ENCODE peak calls at places on chromosomes 16 and 17, in five cellular contexts. I is pulmonary artery endothelial cell, V is fibroblast of lung, D is AML-193, J is HS-27A. B is an unnamed sample.

GRCh38 chr17:74373838-74374606 is 6.7 kb downstream of the GPR142 start:
- DNase-seq in V (no peak), D (no peak), J (no peak), I (no peak), B (no peak)

GRCh38 chr17:80311216-80311827 is 50.7 kb downstream of the RNF213 start:
- DNase-seq in J (no peak), I (no peak), D (no peak), V (no peak), B (no peak)

GRCh38 chr17:47851764-47852112 is 775 bp upstream of the SP6 start:
- DNase-seq in I (no peak), V (no peak), D (no peak), J (no peak), B (no peak)

GRCh38 chr16:50096791-50097190 is 31.0 kb downstream of the HEATR3 start:
- DNase-seq in J (peak), D (no peak), V (peak), I (no peak), B (peak)

GRCh38 chr17:63665527-63666214 is 34.3 kb downstream of the LIMD2 start:
- DNase-seq in J (no peak), D (peak), V (no peak), I (peak), B (no peak)

GRCh38 chr16:81551141-81551808 is 106.7 kb downstream of the CMIP start:
- DNase-seq in D (peak), I (no peak), J (no peak), V (peak), B (peak)

GRCh38 chr17:45341389-45342158 is 24.8 kb upstream of the MAP3K14 start:
- DNase-seq in J (no peak), V (peak), D (no peak), I (peak), B (peak)

GRCh38 chr17:45833826-45834439 is 10.7 kb upstream of the SPPL2C start:
- DNase-seq in J (no peak), V (no peak), I (no peak), D (no peak), B (no peak)

GRCh38 chr17:21282231-21282630 is 2.3 kb upstream of the MAP2K3 start:
- DNase-seq in V (peak), I (no peak), J (peak), D (no peak), B (peak)